ENCODE peak calls at places on chromosome 19, in five cellular contexts. One of them, this sample, is unnamed.

GRCh38 chr19:37935341-37935740 is 28.3 kb downstream of the SIPA1L3 start:
- DNase-seq in left ventricle myocardium superior: no peak
- DNase-seq in GM23248: no peak
- DNase-seq in fibroblast of villous mesenchyme: no peak
- DNase-seq in germinal center: no peak
- DNase-seq in this sample: no peak

GRCh38 chr19:1893791-1894190 is 8.5 kb upstream of the ABHD17A start:
- DNase-seq in GM23248: no peak
- DNase-seq in germinal center: no peak
- DNase-seq in fibroblast of villous mesenchyme: no peak
- DNase-seq in left ventricle myocardium superior: no peak
- DNase-seq in this sample: no peak

GRCh38 chr19:38733493-38734175 is 10.6 kb downstream of the CAPN12 start:
- DNase-seq in left ventricle myocardium superior: peak
- DNase-seq in fibroblast of villous mesenchyme: no peak
- DNase-seq in GM23248: peak
- DNase-seq in germinal center: no peak
- DNase-seq in this sample: no peak

GRCh38 chr19:35755160-35755549 is 1.7 kb downstream of the HSPB6 start:
- DNase-seq in fibroblast of villous mesenchyme: no peak
- DNase-seq in GM23248: no peak
- DNase-seq in germinal center: no peak
- DNase-seq in left ventricle myocardium superior: no peak
- DNase-seq in this sample: no peak

GRCh38 chr19:48390188-48391099 is 907 bp downstream of the KDELR1 start:
- DNase-seq in GM23248: peak
- DNase-seq in fibroblast of villous mesenchyme: peak
- DNase-seq in germinal center: peak
- DNase-seq in left ventricle myocardium superior: peak
- DNase-seq in this sample: peak

GRCh38 chr19:10230155-10230903 is 802 bp downstream of the S1PR2 start:
- DNase-seq in GM23248: peak
- DNase-seq in fibroblast of villous mesenchyme: peak
- DNase-seq in germinal center: peak
- DNase-seq in left ventricle myocardium superior: peak
- DNase-seq in this sample: peak

GRCh38 chr19:10724573-10725071 is 6.7 kb downstream of the DNM2 start:
- DNase-seq in fibroblast of villous mesenchyme: peak
- DNase-seq in germinal center: no peak
- DNase-seq in GM23248: peak
- DNase-seq in left ventricle myocardium superior: no peak
- DNase-seq in this sample: peak

GRCh38 chr19:318509-318774 is 26.2 kb downstream of the MIER2 start:
- DNase-seq in GM23248: no peak
- DNase-seq in left ventricle myocardium superior: no peak
- DNase-seq in germinal center: no peak
- DNase-seq in fibroblast of villous mesenchyme: no peak
- DNase-seq in this sample: no peak

GRCh38 chr19:55494172-55494761 is 6.0 kb downstream of the SSC5D start:
- DNase-seq in fibroblast of villous mesenchyme: peak
- DNase-seq in GM23248: no peak
- DNase-seq in germinal center: no peak
- DNase-seq in left ventricle myocardium superior: peak
- DNase-seq in this sample: peak

GRCh38 chr19:4660181-4660791 is 9.9 kb downstream of the MYDGF start:
- DNase-seq in left ventricle myocardium superior: no peak
- DNase-seq in GM23248: no peak
- DNase-seq in germinal center: no peak
- DNase-seq in fibroblast of villous mesenchyme: no peak
- DNase-seq in this sample: no peak

GRCh38 chr19:11092181-11092538 is 2.9 kb downstream of the LDLR start:
- DNase-seq in GM23248: peak
- DNase-seq in germinal center: no peak
- DNase-seq in fibroblast of villous mesenchyme: peak
- DNase-seq in left ventricle myocardium superior: no peak
- DNase-seq in this sample: peak

GRCh38 chr19:35493971-35494370 is 3.7 kb upstream of the KRTDAP start:
- DNase-seq in GM23248: no peak
- DNase-seq in germinal center: no peak
- DNase-seq in fibroblast of villous mesenchyme: no peak
- DNase-seq in left ventricle myocardium superior: no peak
- DNase-seq in this sample: no peak

GRCh38 chr19:13420780-13421179 is 85.5 kb downstream of the CACNA1A start:
- DNase-seq in left ventricle myocardium superior: no peak
- DNase-seq in GM23248: no peak
- DNase-seq in fibroblast of villous mesenchyme: no peak
- DNase-seq in germinal center: no peak
- DNase-seq in this sample: no peak

GRCh38 chr19:7970716-7971448 is 27.4 kb upstream of the TIMM44 start:
- DNase-seq in germinal center: peak
- DNase-seq in fibroblast of villous mesenchyme: peak
- DNase-seq in left ventricle myocardium superior: no peak
- DNase-seq in GM23248: peak
- DNase-seq in this sample: peak

This sample was measured in choroid plexus epithelial cell.